ENCODE peak calls at places on chromosome 15, in ten cellular contexts. D is sigmoid colon; K is CD8-positive, alpha-beta T cell; L is NT2/D1; X is HepG2; E is gastrocnemius medialis; Q is SJSA1; M is psoas muscle; F is CD8-positive, alpha-beta memory T cell; P is OCI-LY7. B is an unnamed sample. For H3K4me1, the result is how much of the 10 kb centered on the place peaks cover.

GRCh38 chr15:41561777-41562145 is 2.7 kb downstream of the TYRO3 start:
- DNase-seq in D (peak), K (no peak), L (no peak), X (no peak), E (no peak), Q (no peak), M (peak), F (no peak), P (no peak), B (no peak)

GRCh38 chr15:69092159-69092558 is 68.3 kb upstream of the GLCE start:
- DNase-seq in D (no peak), K (no peak), L (no peak), X (peak), E (no peak), Q (peak), M (no peak), F (no peak), P (no peak), B (no peak)

GRCh38 chr15:51367322-51367976 is 26.0 kb downstream of the GLDN start:
- DNase-seq in D (no peak), K (no peak), L (no peak), X (no peak), E (no peak), Q (peak), M (no peak), F (no peak), P (no peak), B (no peak)

GRCh38 chr15:65306551-65306950 is 2.1 kb downstream of the RNU5B-1 start:
- DNase-seq in D (no peak), K (no peak), L (no peak), X (no peak), E (no peak), Q (no peak), M (no peak), F (no peak), P (no peak), B (no peak)

GRCh38 chr15:101054116-101054515 is 135.0 kb downstream of the LRRK1 start:
- DNase-seq in D (peak), K (no peak), L (no peak), X (no peak), E (no peak), Q (no peak), M (no peak), F (no peak), P (no peak), B (no peak)

GRCh38 chr15:66706225-66706732 is 4.2 kb downstream of the SMAD6 start:
- DNase-seq in D (no peak), K (no peak), L (no peak), X (no peak), E (no peak), Q (no peak), M (no peak), F (no peak), P (no peak), B (no peak)

GRCh38 chr15:29822685-29823459 is 604 bp upstream of the TJP1 start:
- DNase-seq in D (peak), K (no peak), L (peak), X (peak), E (peak), Q (peak), M (peak), F (peak), P (no peak), B (no peak)

GRCh38 chr15:101554115-101554915 is 64.8 kb upstream of the PCSK6 start:
- DNase-seq in D (peak), K (no peak), L (no peak), X (no peak), E (no peak), Q (peak), M (no peak), F (no peak), P (no peak), B (no peak)

GRCh38 chr15:89330881-89331595 is 3.6 kb downstream of the POLG start:
- DNase-seq in D (no peak), K (no peak), L (no peak), X (no peak), E (no peak), Q (no peak), M (no peak), F (no peak), P (no peak), B (no peak)

GRCh38 chr15:34010921-34011320 is 28.1 kb downstream of the AVEN start:
- DNase-seq in D (no peak), K (no peak), L (no peak), X (no peak), E (no peak), Q (no peak), M (no peak), F (no peak), P (no peak), B (no peak)

GRCh38 chr15:83036253-83036652 is 24.8 kb upstream of the C15orf40 start:
- DNase-seq in D (no peak), K (no peak), L (no peak), X (no peak), E (no peak), Q (no peak), M (no peak), F (no peak), P (no peak), B (no peak)

GRCh38 chr15:76229266-76229665 is 82.0 kb downstream of the ETFA start:
- DNase-seq in D (no peak), K (no peak), L (no peak), X (no peak), E (no peak), Q (no peak), M (no peak), F (no peak), P (no peak), B (no peak)

DNA sequence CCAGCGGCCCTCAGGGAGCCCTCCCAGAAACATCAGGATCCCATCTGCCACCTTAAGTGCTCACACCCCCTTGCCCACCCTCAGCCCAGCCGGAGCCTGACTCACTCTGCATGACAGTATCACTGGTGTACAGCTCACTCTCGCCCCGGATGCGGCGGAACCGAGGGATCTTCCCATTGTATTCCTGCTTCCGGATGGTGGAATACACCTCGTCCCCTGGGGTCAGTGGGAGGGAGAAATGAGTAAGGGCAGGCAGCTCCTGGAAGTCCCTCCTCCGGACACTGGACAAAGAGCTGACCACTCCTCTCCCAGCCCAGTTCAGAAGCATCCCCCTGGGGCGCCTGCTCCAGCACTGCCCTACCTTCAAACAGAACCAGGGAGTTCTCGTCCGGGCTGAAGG is 16.5 kb downstream of the SEMA7A start:
- DNase-seq in D (no peak), K (no peak), L (no peak), X (no peak), E (no peak), Q (peak), M (no peak), F (no peak), P (no peak), B (no peak)
- H3K4me1 ChIP-seq in D (under half), K (under half), L (under half), X (under half), E (under half), Q (half or more), M (under half), F (under half), P (under half), B (under half)

GRCh38 chr15:48890375-48890972 is 12.5 kb downstream of the EID1 start:
- DNase-seq in D (no peak), K (no peak), L (no peak), X (no peak), E (no peak), Q (no peak), M (no peak), F (no peak), P (no peak), B (no peak)

GRCh38 chr15:48889925-48890324 is 12.0 kb downstream of the EID1 start:
- DNase-seq in D (no peak), K (no peak), L (no peak), X (no peak), E (no peak), Q (no peak), M (no peak), F (no peak), P (no peak), B (no peak)

GRCh38 chr15:48887144-48887543 is 9.2 kb downstream of the EID1 start:
- DNase-seq in D (no peak), K (no peak), L (no peak), X (no peak), E (no peak), Q (no peak), M (no peak), F (no peak), P (no peak), B (no peak)

GRCh38 chr15:48888836-48889235 is 10.9 kb downstream of the EID1 start:
- DNase-seq in D (no peak), K (no peak), L (no peak), X (no peak), E (no peak), Q (no peak), M (no peak), F (no peak), P (no peak), B (no peak)

GRCh38 chr15:48888209-48888608 is 10.3 kb downstream of the EID1 start:
- DNase-seq in D (no peak), K (no peak), L (no peak), X (no peak), E (no peak), Q (no peak), M (no peak), F (no peak), P (no peak), B (no peak)
- H3K4me1 ChIP-seq in D (under half), K (under half), L (under half), X (under half), E (under half), Q (under half), M (under half), F (under half), P (under half), B (under half)

GRCh38 chr15:39192979-39193559 is 387.8 kb upstream of the THBS1 start:
- DNase-seq in D (no peak), K (no peak), L (no peak), X (no peak), E (no peak), Q (no peak), M (no peak), F (no peak), P (no peak), B (no peak)

GRCh38 chr15:39193611-39194010 is 387.3 kb upstream of the THBS1 start:
- DNase-seq in D (no peak), K (no peak), L (no peak), X (no peak), E (no peak), Q (no peak), M (no peak), F (no peak), P (no peak), B (no peak)

GRCh38 chr15:39194431-39194830 is 386.4 kb upstream of the THBS1 start:
- DNase-seq in D (no peak), K (no peak), L (no peak), X (no peak), E (no peak), Q (no peak), M (no peak), F (no peak), P (no peak), B (no peak)

GRCh38 chr15:39191871-39192281 is 389.0 kb upstream of the THBS1 start:
- DNase-seq in D (no peak), K (no peak), L (no peak), X (peak), E (no peak), Q (no peak), M (no peak), F (no peak), P (no peak), B (no peak)

GRCh38 chr15:39192376-39192775 is 388.5 kb upstream of the THBS1 start:
- DNase-seq in D (no peak), K (no peak), L (no peak), X (no peak), E (no peak), Q (no peak), M (no peak), F (no peak), P (no peak), B (no peak)
- H3K4me1 ChIP-seq in D (under half), K (under half), L (under half), X (under half), E (under half), Q (half or more), M (under half), F (under half), P (under half), B (under half)

GRCh38 chr15:77464129-77464865 is 43.6 kb downstream of the HMG20A start:
- DNase-seq in D (no peak), K (no peak), L (no peak), X (no peak), E (no peak), Q (no peak), M (no peak), F (no peak), P (no peak), B (no peak)
- H3K4me1 ChIP-seq in D (under half), K (under half), L (under half), X (under half), E (under half), Q (under half), M (under half), F (under half), P (under half), B (under half)

GRCh38 chr15:99594916-99595315 is 29.1 kb downstream of the MEF2A start:
- DNase-seq in D (no peak), K (no peak), L (no peak), X (no peak), E (no peak), Q (no peak), M (no peak), F (no peak), P (no peak), B (no peak)

GRCh38 chr15:99589801-99590200 is 24.0 kb downstream of the MEF2A start:
- DNase-seq in D (no peak), K (no peak), L (no peak), X (no peak), E (no peak), Q (no peak), M (no peak), F (no peak), P (no peak), B (no peak)

GRCh38 chr15:99590913-99591646 is 25.3 kb downstream of the MEF2A start:
- DNase-seq in D (no peak), K (no peak), L (no peak), X (no peak), E (no peak), Q (no peak), M (no peak), F (no peak), P (no peak), B (no peak)

GRCh38 chr15:99592135-99592845 is 26.5 kb downstream of the MEF2A start:
- DNase-seq in D (no peak), K (no peak), L (no peak), X (no peak), E (no peak), Q (no peak), M (no peak), F (no peak), P (no peak), B (no peak)

DNA sequence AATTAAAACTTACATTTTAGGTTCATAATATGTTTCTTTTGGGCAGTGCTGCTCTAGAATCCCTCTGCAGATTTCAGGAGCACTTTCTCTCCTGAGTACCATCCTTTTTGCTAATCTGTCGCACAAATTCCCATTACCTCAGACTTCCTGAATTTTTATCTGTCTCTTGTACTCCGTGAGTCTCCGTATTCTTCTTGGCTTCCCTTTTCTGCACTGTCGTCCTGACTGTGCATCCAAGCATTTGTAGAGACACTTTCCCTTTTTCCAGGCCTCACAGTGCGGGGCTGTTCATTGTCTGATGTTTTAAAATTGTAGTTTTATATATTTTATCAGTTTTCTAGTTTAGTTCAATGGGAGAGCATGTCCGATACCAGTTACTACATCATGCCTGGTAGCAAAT is 27.3 kb downstream of the MEF2A start:
- DNase-seq in D (no peak), K (no peak), L (no peak), X (no peak), E (no peak), Q (no peak), M (no peak), F (no peak), P (no peak), B (no peak)
- H3K4me1 ChIP-seq in D (under half), K (under half), L (under half), X (under half), E (half or more), Q (under half), M (half or more), F (under half), P (under half), B (under half)

GRCh38 chr15:93124126-93124525 is 35.1 kb upstream of the RGMA start:
- DNase-seq in D (no peak), K (no peak), L (no peak), X (no peak), E (no peak), Q (no peak), M (no peak), F (no peak), P (no peak), B (no peak)
- H3K4me1 ChIP-seq in D (under half), K (under half), L (under half), X (under half), E (under half), Q (under half), M (under half), F (under half), P (under half), B (under half)

GRCh38 chr15:85587707-85588441 is 206.9 kb downstream of the KLHL25 start:
- DNase-seq in D (no peak), K (no peak), L (no peak), X (no peak), E (no peak), Q (no peak), M (no peak), F (no peak), P (no peak), B (no peak)
- H3K4me1 ChIP-seq in D (under half), K (under half), L (under half), X (under half), E (half or more), Q (under half), M (half or more), F (under half), P (under half), B (under half)

GRCh38 chr15:60375255-60375809 is 22.5 kb downstream of the ANXA2 start:
- DNase-seq in D (no peak), K (no peak), L (no peak), X (no peak), E (no peak), Q (no peak), M (no peak), F (no peak), P (no peak), B (no peak)

GRCh38 chr15:60374209-60374608 is 23.6 kb downstream of the ANXA2 start:
- DNase-seq in D (no peak), K (no peak), L (no peak), X (no peak), E (no peak), Q (no peak), M (no peak), F (no peak), P (no peak), B (no peak)

GRCh38 chr15:60374628-60375081 is 23.1 kb downstream of the ANXA2 start:
- DNase-seq in D (peak), K (no peak), L (peak), X (peak), E (peak), Q (peak), M (peak), F (no peak), P (no peak), B (no peak)

GRCh38 chr15:60373745-60374144 is 24.0 kb downstream of the ANXA2 start:
- DNase-seq in D (no peak), K (no peak), L (no peak), X (no peak), E (no peak), Q (peak), M (no peak), F (no peak), P (no peak), B (no peak)

DNA sequence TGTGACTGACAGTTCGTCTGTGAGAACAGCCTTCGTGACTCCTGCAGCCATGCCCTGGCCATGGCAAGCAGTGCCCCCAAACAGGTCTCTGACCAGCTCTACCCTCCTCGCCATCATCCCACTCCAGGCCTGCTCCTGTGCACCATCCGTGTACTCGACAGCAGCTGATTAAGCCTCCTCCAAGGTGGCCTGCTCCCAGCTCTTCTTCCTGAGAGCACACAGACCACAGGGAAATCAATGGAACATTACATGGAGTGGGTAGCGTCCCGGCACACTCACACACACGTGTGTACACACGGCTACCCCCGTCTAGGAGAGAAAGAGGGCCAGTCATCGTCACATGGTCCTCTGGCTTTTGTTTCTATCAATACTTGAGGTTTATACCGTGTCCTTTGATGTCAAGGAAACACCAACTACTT is 21.1 kb downstream of the ANXA2 start:
- DNase-seq in D (no peak), K (no peak), L (no peak), X (no peak), E (no peak), Q (peak), M (no peak), F (no peak), P (no peak), B (no peak)
- H3K4me1 ChIP-seq in D (under half), K (under half), L (under half), X (half or more), E (half or more), Q (half or more), M (half or more), F (under half), P (under half), B (under half)

GRCh38 chr15:73127302-73127936 is 75.2 kb downstream of the NEO1 start:
- DNase-seq in D (no peak), K (no peak), L (peak), X (peak), E (no peak), Q (no peak), M (no peak), F (peak), P (peak), B (no peak)

GRCh38 chr15:73120269-73120668 is 68.0 kb downstream of the NEO1 start:
- DNase-seq in D (no peak), K (no peak), L (no peak), X (no peak), E (no peak), Q (no peak), M (no peak), F (no peak), P (no peak), B (no peak)

GRCh38 chr15:73130830-73131229 is 78.6 kb downstream of the NEO1 start:
- DNase-seq in D (no peak), K (no peak), L (no peak), X (no peak), E (no peak), Q (no peak), M (no peak), F (no peak), P (no peak), B (no peak)

DNA sequence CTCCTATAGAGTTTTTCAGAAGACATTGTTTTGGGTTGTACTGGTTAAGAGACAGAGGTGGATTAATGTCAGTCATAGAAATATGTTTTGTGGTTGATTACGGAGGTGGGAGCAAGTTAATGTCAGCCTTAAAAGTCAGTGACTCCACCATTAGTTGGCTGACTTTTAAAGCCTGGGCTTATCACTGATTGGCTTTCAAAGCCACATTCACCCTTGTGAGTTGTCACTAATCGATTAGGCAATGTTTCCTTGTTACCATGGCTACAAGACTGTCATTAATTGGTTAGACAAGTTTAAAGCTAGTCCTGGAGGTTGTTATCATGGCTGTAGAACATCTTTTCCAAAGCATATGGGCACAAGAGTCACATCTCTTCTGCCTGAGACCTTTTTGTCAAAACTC is 73.0 kb downstream of the NEO1 start:
- DNase-seq in D (no peak), K (no peak), L (no peak), X (no peak), E (no peak), Q (no peak), M (no peak), F (no peak), P (no peak), B (no peak)
- H3K4me1 ChIP-seq in D (under half), K (under half), L (under half), X (under half), E (under half), Q (under half), M (under half), F (under half), P (under half), B (under half)

GRCh38 chr15:71114887-71115566 is at the start of gene THSD4:
- DNase-seq in D (peak), K (peak), L (peak), X (peak), E (peak), Q (peak), M (peak), F (peak), P (peak), B (peak)
- H3K4me1 ChIP-seq in D (under half), K (under half), L (under half), X (under half), E (under half), Q (under half), M (under half), F (under half), P (under half), B (under half)